ENCODE peak calls at places on chromosomes 3 and 15, in four cellular contexts. J is H1, F is HepG2, P is neural progenitor cell. U is an unnamed sample. For H3K79me2, the result is how much of the 10 kb centered on the place peaks cover.

GRCh38 chr15:34038404-34039179 is 412 bp downstream of the AVEN start:
- DNase-seq in J (peak), F (peak), P (peak), U (peak)

GRCh38 chr15:33393552-33393951 is 82.8 kb downstream of the RYR3 start:
- DNase-seq in P (no peak), J (no peak), F (no peak), U (no peak)

GRCh38 chr15:88220443-88221186 is 35.9 kb downstream of the NTRK3 start:
- DNase-seq in F (no peak), J (no peak), P (no peak), U (no peak)

GRCh38 chr3:114319453-114319852 is 25.6 kb downstream of the TIGIT start:
- DNase-seq in F (peak), J (no peak), P (peak), U (no peak)

GRCh38 chr3:59879033-59879655 is 829.3 kb upstream of the CFAP20DC start:
- DNase-seq in P (no peak), F (no peak), J (no peak), U (no peak)

GRCh38 chr15:99454107-99454809 is 111.5 kb upstream of the MEF2A start:
- DNase-seq in J (peak), F (no peak), P (no peak), U (no peak)

GRCh38 chr15:89322822-89323221 is 11.8 kb downstream of the POLG start:
- DNase-seq in F (no peak), P (no peak), J (no peak), U (no peak)

GRCh38 chr3:115292677-115293076 is 145.6 kb upstream of the ZBTB20 start:
- DNase-seq in J (no peak), P (no peak), F (no peak), U (no peak)

GRCh38 chr15:98655732-98656131 is 7.4 kb downstream of the IGF1R start:
- DNase-seq in F (no peak), J (no peak), P (no peak), U (no peak)

GRCh38 chr3:72048873-72049272 is 263.9 kb upstream of the PROK2 start:
- DNase-seq in F (no peak), J (no peak), P (no peak), U (no peak)

GRCh38 chr15:100751585-100751984 is 128.0 kb upstream of the ALDH1A3 start:
- DNase-seq in J (no peak), P (no peak), F (no peak), U (no peak)

GRCh38 chr15:71600237-71600636 is 210.1 kb upstream of the NR2E3 start:
- DNase-seq in P (no peak), F (no peak), J (no peak), U (no peak)

GRCh38 chr3:194091141-194091540 is 44.8 kb upstream of the HES1 start:
- DNase-seq in P (no peak), F (no peak), J (no peak), U (no peak)

GRCh38 chr3:131388400-131388799 is 6.8 kb downstream of the NUDT16 start:
- DNase-seq in F (no peak), J (no peak), P (no peak), U (no peak)

GRCh38 chr3:63097396-63097795 is 180.7 kb upstream of the SYNPR start:
- DNase-seq in P (no peak), J (no peak), F (no peak), U (no peak)

GRCh38 chr3:49257187-49257586 is 19.8 kb downstream of the C3orf62 start:
- DNase-seq in P (no peak), J (no peak), F (no peak), U (no peak)

GRCh38 chr3:49253512-49253911 is 23.5 kb downstream of the C3orf62 start:
- DNase-seq in P (no peak), F (no peak), J (no peak), U (no peak)

GRCh38 chr3:49255112-49255511 is 21.9 kb downstream of the C3orf62 start:
- DNase-seq in P (peak), J (no peak), F (no peak), U (no peak)

GRCh38 chr3:49256152-49256551 is 20.9 kb downstream of the C3orf62 start:
- DNase-seq in P (no peak), F (no peak), J (no peak), U (no peak)

DNA sequence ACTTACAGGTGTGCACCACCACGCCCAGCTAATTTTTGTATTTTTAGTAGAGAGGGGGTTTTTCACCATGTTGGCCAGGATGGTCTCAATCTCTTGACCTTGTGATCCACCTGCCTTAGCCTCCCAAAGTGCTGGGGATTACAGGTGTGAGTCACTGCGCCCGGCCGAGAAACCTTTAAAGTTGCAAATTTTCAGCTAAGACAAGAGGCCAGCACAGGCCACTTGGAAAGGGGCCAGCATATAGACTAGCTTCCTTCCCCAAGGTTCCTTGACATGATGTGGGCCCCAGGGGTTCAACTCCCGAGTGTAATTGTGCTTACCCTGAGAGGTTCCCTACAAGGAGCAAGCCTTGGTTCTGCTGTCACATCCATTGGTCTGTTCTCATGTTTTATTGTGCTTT is 21.3 kb downstream of the C3orf62 start:
- DNase-seq in J (no peak), F (no peak), P (no peak), U (no peak)
- H3K4me3 ChIP-seq in J (no peak), F (no peak), P (no peak), U (no peak)

DNA sequence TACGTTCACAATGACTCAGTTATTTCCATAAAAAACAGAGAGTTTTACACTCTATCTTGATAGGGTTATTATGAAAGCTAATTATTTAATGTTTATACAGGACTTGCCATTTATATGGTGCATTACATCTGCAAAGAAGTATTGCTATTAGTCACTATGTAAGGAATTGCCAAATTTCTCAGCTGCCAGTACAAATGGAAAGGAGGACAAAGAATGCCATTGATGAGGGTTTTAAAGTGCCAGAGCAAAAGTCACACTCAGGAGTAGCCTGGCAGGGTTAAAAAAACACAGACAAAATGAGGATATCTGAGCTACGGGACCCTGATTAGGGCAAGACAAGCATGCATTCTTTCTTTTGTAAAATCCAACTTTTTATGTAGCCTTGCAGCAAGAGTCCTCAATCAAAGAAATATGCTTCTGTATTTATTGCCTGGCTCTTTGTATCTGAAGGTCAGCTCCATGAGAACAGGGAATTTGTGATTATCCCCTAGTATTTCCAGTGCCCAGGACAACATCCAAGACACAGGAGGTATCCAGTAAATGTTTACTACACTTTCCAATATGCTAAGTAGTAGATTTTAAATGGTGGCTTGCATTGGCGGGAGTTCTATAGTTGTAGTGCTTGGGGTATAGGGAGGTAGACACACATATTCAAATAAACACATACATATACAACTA is 1013.6 kb downstream of the ROBO1 start:
- DNase-seq in F (peak), J (no peak), P (peak), U (no peak)
- H3K4me2 ChIP-seq in F (peak), J (no peak), P (peak), U (no peak)

GRCh38 chr15:62403164-62403809 is 238.2 kb upstream of the C2CD4B start:
- DNase-seq in P (no peak), J (no peak), F (no peak), U (no peak)

GRCh38 chr15:62402687-62403086 is 237.6 kb upstream of the C2CD4B start:
- DNase-seq in P (no peak), F (no peak), J (no peak), U (no peak)

GRCh38 chr15:62404194-62404985 is 239.3 kb upstream of the C2CD4B start:
- DNase-seq in J (no peak), P (no peak), F (no peak), U (no peak)

GRCh38 chr15:62406268-62406667 is 241.2 kb upstream of the C2CD4B start:
- DNase-seq in P (no peak), F (no peak), J (no peak), U (no peak)

DNA sequence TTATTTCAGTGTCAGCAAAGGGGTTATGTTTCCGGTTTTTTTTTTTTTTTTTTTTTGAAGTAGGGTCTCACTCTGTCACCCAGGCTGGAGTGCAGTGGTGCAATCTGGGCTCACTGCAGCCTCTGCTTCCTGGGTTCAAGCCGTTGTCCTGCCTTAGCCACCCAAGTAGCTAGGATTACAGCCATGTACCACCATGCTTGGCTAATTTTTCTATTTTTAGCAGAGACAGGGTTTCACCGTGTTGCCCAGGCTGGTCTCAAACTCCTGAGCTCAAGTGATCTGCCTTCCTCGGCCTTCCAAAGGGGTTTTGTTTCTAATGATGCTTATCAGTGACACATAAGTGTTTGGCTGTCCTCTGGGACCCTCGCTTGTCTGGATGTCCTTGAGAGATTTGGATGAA is 235.7 kb upstream of the C2CD4B start:
- DNase-seq in P (no peak), J (no peak), F (no peak), U (no peak)
- H3K79me2 ChIP-seq in P (under half), J (under half), F (under half), U (under half)

GRCh38 chr3:181533811-181534210 is 177.9 kb upstream of the SOX2 start:
- DNase-seq in P (peak), J (no peak), F (no peak), U (no peak)
- H3K4me3 ChIP-seq in P (no peak), J (no peak), F (no peak), U (no peak)

U was measured in OCI-LY7.